ENCODE peak calls at places on chromosomes 6 and 20, in four cellular contexts. P is K562, J is A549, I is HepG2. R is an unnamed sample.

GRCh38 chr6:27892596-27893058 is 19.6 kb downstream of the OR2B2 start:
- DNase-seq in P (no peak), J (no peak), I (no peak), R (no peak)

GRCh38 chr20:8782804-8783203 is 286.1 kb upstream of the PLCB4 start:
- DNase-seq in P (no peak), J (no peak), I (no peak), R (no peak)

GRCh38 chr6:96301781-96302180 is 219.8 kb upstream of the UFL1 start:
- DNase-seq in P (no peak), J (peak; percentile 1), I (peak; percentile 3), R (no peak)

GRCh38 chr6:11672261-11672660 is 106.3 kb downstream of the ADTRP start:
- DNase-seq in P (no peak), J (no peak), I (no peak), R (no peak)

GRCh38 chr6:132401941-132402275 is 633 bp upstream of the MOXD1 start:
- DNase-seq in P (no peak), J (no peak), I (no peak), R (peak; percentile 28)

GRCh38 chr20:16916165-16916564 is 168.0 kb downstream of the OTOR start:
- DNase-seq in P (no peak), J (no peak), I (no peak), R (no peak)

GRCh38 chr6:41548098-41548840 is 2.1 kb downstream of the FOXP4 start:
- DNase-seq in P (no peak), J (no peak), I (no peak), R (no peak)

GRCh38 chr6:36118550-36119107 is 11.7 kb upstream of the MAPK13 start:
- DNase-seq in P (peak; percentile 95), J (no peak), I (peak; percentile 31), R (no peak)

GRCh38 chr6:8079116-8079515 is 14.9 kb upstream of the BLOC1S5 start:
- DNase-seq in P (no peak), J (no peak), I (no peak), R (no peak)

GRCh38 chr6:74899416-74899815 is 306.4 kb downstream of the COL12A1 start:
- DNase-seq in P (no peak), J (peak; percentile 8), I (peak; percentile 8), R (no peak)

GRCh38 chr20:48919882-48920526 is 1.5 kb upstream of the ARFGEF2 start:
- DNase-seq in P (no peak), J (no peak), I (peak; percentile 98), R (no peak)

GRCh38 chr6:42778072-42778471 is 3.8 kb upstream of the BICRAL start:
- DNase-seq in P (no peak), J (no peak), I (no peak), R (no peak)

GRCh38 chr20:63653041-63653973 is at the start of gene STMN3:
- DNase-seq in P (peak; percentile 81), J (peak; percentile 74), I (peak; percentile 82), R (peak; percentile 96)

GRCh38 chr20:40506567-40506966 is 182.5 kb downstream of the MAFB start:
- DNase-seq in P (peak; percentile 7), J (peak; percentile 60), I (peak; percentile 37), R (no peak)

GRCh38 chr6:44275749-44276648 is 5.7 kb downstream of the TMEM151B start:
- DNase-seq in P (peak; percentile 70), J (no peak), I (no peak), R (peak; percentile 60)

GRCh38 chr6:28907394-28907793 is 16.4 kb downstream of the TRIM27 start:
- DNase-seq in P (no peak), J (no peak), I (no peak), R (no peak)

GRCh38 chr20:62427172-62428007 is at the start of gene RBBP8NL:
- DNase-seq in P (no peak), J (no peak), I (no peak), R (peak; percentile 86)

GRCh38 chr6:72206606-72207005 is 320.3 kb downstream of the RIMS1 start:
- DNase-seq in P (no peak), J (no peak), I (no peak), R (peak; percentile 11)

GRCh38 chr6:137978252-137978896 is 111.3 kb downstream of the TNFAIP3 start:
- DNase-seq in P (peak; percentile 46), J (no peak), I (no peak), R (no peak)

GRCh38 chr20:19260412-19261090 is 48.1 kb downstream of the SLC24A3 start:
- DNase-seq in P (no peak), J (no peak), I (no peak), R (no peak)

GRCh38 chr6:31908791-31909190 is 6.9 kb upstream of the ZBTB12 start:
- DNase-seq in P (no peak), J (peak; percentile 35), I (peak; percentile 60), R (no peak)

GRCh38 chr6:111943723-111944122 is 70.5 kb upstream of the FYN start:
- DNase-seq in P (no peak), J (no peak), I (no peak), R (no peak)

GRCh38 chr6:36334832-36335459 is 1.7 kb downstream of the BNIP5 start:
- DNase-seq in P (no peak), J (no peak), I (peak; percentile 60), R (no peak)

GRCh38 chr20:10646006-10646405 is 27.8 kb downstream of the JAG1 start:
- DNase-seq in P (no peak), J (no peak), I (no peak), R (no peak)

GRCh38 chr6:121694389-121695185 is 259.1 kb downstream of the GJA1 start:
- DNase-seq in P (no peak), J (no peak), I (no peak), R (no peak)

GRCh38 chr6:45513331-45513730 is 135.6 kb upstream of the SUPT3H start:
- DNase-seq in P (no peak), J (no peak), I (no peak), R (no peak)

GRCh38 chr6:143605894-143606293 is 71.9 kb upstream of the PHACTR2 start:
- DNase-seq in P (no peak), J (no peak), I (no peak), R (no peak)

GRCh38 chr6:128098000-128098581 is 197.2 kb upstream of the THEMIS start:
- DNase-seq in P (no peak), J (no peak), I (no peak), R (no peak)
- TF ChIP-seq NR3C1 in P (no peak), J (no peak), I (no peak), R (no peak)

GRCh38 chr6:161327360-161327953 is 53.6 kb upstream of the AGPAT4 start:
- DNase-seq in P (no peak), J (peak; percentile 23), I (no peak), R (no peak)

GRCh38 chr6:161338015-161338414 is 64.2 kb upstream of the AGPAT4 start:
- DNase-seq in P (no peak), J (no peak), I (no peak), R (no peak)

GRCh38 chr6:161336479-161336878 is 62.6 kb upstream of the AGPAT4 start:
- DNase-seq in P (no peak), J (no peak), I (no peak), R (no peak)

GRCh38 chr6:161333410-161333809 is 59.5 kb upstream of the AGPAT4 start:
- DNase-seq in P (no peak), J (no peak), I (no peak), R (no peak)
- TF ChIP-seq NR3C1 in P (no peak), J (no peak), I (no peak), R (no peak)

DNA sequence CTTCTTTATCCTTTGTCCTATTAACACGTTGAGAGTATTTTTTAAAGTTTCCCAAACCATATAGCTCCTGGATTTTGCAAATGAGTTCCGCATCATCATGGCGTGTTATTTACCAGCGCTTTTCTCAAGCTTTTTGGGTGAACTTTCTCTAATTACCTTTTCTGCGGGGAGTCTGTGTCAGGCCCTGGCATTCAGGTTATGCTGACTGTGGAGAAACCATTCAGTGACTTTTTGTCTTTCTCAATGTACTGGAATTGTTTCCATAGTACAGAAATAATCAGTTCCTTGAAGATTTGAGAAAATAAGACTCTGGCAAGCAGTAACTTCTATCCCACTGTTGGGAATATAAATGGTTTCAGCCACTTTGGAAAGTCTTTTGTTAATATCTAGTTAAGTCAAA is 115.3 kb downstream of the CDH26 start:
- DNase-seq in P (no peak), J (no peak), I (no peak), R (no peak)
- TF ChIP-seq NR3C1 in P (no peak), J (no peak), I (no peak), R (no peak)

GRCh38 chr6:26122005-26122388 is 34.8 kb downstream of the HFE start:
- DNase-seq in P (no peak), J (peak; percentile 24), I (no peak), R (no peak)
- TF ChIP-seq NR3C1 in P (no peak), J (no peak), I (no peak), R (no peak)

DNA sequence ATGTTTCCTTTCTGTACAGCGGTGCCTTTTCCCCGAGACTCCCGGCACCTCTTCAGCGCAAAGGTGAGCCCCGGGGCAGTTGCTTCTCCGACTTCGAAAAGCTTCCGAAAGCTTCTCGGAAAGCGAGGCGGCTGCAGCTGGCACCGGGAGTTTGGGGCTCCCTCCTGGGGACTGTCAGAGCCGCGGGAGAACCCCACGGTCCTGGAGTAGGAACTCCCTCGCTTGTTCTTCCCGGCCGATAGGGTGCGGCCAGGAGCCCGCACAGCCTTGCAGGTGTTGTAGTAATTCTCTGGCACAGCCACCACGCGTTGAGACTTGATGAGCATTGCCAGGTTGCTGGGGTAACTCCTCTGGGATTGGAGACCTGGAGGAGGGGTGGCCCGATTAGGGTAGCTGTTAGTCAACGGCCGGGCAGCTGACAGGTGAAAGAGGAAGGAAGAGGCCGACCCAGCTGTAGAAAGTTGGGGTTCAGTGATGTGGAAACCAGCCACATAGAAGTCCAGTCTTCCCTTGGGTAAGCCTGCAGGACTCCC is 708 bp downstream of the KDM1B start:
- DNase-seq in P (peak; percentile 68), J (peak; percentile 75), I (peak; percentile 85), R (peak; percentile 76)
- TF ChIP-seq NR3C1 in P (no peak), J (no peak), I (no peak), R (no peak)

GRCh38 chr6:146913842-146914562 is 290.2 kb upstream of the STXBP5 start:
- DNase-seq in P (peak; percentile 81), J (peak; percentile 90), I (peak; percentile 33), R (peak; percentile 51)

GRCh38 chr6:146916435-146917015 is 287.7 kb upstream of the STXBP5 start:
- DNase-seq in P (no peak), J (no peak), I (no peak), R (no peak)

GRCh38 chr6:146912730-146913680 is 291.2 kb upstream of the STXBP5 start:
- DNase-seq in P (no peak), J (no peak), I (no peak), R (no peak)

GRCh38 chr6:146915671-146916127 is 288.5 kb upstream of the STXBP5 start:
- DNase-seq in P (no peak), J (peak; percentile 16), I (no peak), R (no peak)

DNA sequence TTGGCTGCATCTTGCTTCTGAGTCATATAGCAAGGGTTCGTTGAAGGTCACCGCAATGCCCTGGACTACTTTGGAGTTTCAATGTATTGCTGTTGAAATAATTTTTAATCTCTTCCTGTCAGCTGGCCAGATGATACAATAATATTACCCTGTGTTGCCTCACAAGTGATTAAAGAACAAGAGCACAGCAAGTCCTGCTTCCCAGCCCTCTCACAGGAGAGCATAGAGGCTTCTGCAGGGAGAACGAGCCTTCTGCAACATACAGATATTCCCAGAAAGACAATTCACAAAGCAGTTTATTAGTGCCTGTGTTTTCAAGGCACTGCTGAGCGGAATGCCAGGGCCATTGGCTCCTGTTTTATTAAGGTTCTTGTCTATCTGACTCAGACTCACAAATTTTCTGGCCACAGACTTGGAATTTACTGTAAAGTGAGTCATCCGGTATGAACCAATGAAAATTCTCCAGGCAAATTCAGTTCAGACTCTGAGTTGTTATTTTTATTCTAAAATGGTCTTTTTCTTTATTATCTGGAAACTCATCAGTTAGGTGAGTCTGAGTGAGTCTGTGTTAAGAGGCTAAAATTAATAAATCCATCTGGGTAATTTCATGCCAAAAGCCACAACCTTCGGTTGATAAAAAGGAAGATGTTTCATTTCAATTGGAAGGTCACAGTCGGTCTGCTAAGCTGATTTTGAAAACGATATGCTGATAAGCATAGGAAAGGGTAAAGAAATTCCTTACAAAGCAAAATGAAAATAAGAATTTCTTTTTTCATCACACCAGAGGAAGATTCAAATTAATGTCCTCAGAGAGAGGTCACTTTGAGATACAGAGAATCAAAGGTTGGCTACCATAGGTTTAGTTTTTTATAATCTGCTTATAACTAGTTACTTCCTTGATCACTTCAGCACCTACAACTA is 289.4 kb upstream of the STXBP5 start:
- DNase-seq in P (peak; percentile 64), J (peak; percentile 82), I (no peak), R (no peak)
- TF ChIP-seq NR3C1 in P (no peak), J (no peak), I (no peak), R (no peak)